ENCODE peak calls at places on chromosome 12, in ten cellular contexts. One of them, this sample, is unnamed.

GRCh38 chr12:5988659-5989116 is 43.6 kb upstream of the ANO2 start:
- DNase-seq in natural killer cell treated with Interleukin-12 subunit alpha and Interleukin-12 subunit beta and Interleukin-15 and Interleukin-18, amount 100 ng/mL, for 72 hours: no peak
- DNase-seq in body of pancreas: peak; percentile 77
- DNase-seq in HEK293T: peak; percentile 85
- DNase-seq in T-helper 2 cell treated with Interferon-gamma antibody and Interleukin-4, amounts not matched to agents 5 μg/mL and 100 μg/mL, for 36 hours: peak; percentile 52
- DNase-seq in smooth muscle cell of the brain vasculature: peak; percentile 41
- DNase-seq in CD8-positive, alpha-beta memory T cell: peak; percentile 72
- DNase-seq in heart right ventricle: peak; percentile 77
- DNase-seq in kidney glomerular epithelial cell: peak; percentile 48
- DNase-seq in cardiac muscle cell: peak; percentile 87
- DNase-seq in this sample: peak; percentile 73

GRCh38 chr12:87931764-87932163 is 97.4 kb downstream of the C12orf50 start:
- DNase-seq in natural killer cell treated with Interleukin-12 subunit alpha and Interleukin-12 subunit beta and Interleukin-15 and Interleukin-18, amount 100 ng/mL, for 72 hours: no peak
- DNase-seq in body of pancreas: no peak
- DNase-seq in HEK293T: no peak
- DNase-seq in T-helper 2 cell treated with Interferon-gamma antibody and Interleukin-4, amounts not matched to agents 5 μg/mL and 100 μg/mL, for 36 hours: no peak
- DNase-seq in smooth muscle cell of the brain vasculature: no peak
- DNase-seq in CD8-positive, alpha-beta memory T cell: no peak
- DNase-seq in heart right ventricle: no peak
- DNase-seq in kidney glomerular epithelial cell: no peak
- DNase-seq in cardiac muscle cell: no peak
- DNase-seq in this sample: no peak

GRCh38 chr12:124392991-124393790 is 98.3 kb downstream of the RFLNA start:
- DNase-seq in natural killer cell treated with Interleukin-12 subunit alpha and Interleukin-12 subunit beta and Interleukin-15 and Interleukin-18, amount 100 ng/mL, for 72 hours: no peak
- DNase-seq in body of pancreas: peak; percentile 88
- DNase-seq in HEK293T: no peak
- DNase-seq in T-helper 2 cell treated with Interferon-gamma antibody and Interleukin-4, amounts not matched to agents 5 μg/mL and 100 μg/mL, for 36 hours: no peak
- DNase-seq in smooth muscle cell of the brain vasculature: peak; percentile 64
- DNase-seq in CD8-positive, alpha-beta memory T cell: no peak
- DNase-seq in heart right ventricle: peak; percentile 96
- DNase-seq in kidney glomerular epithelial cell: peak; percentile 36
- DNase-seq in cardiac muscle cell: no peak
- DNase-seq in this sample: peak; percentile 80

GRCh38 chr12:96195845-96196451 is 1.8 kb downstream of the ELK3 start:
- DNase-seq in natural killer cell treated with Interleukin-12 subunit alpha and Interleukin-12 subunit beta and Interleukin-15 and Interleukin-18, amount 100 ng/mL, for 72 hours: no peak
- DNase-seq in body of pancreas: no peak
- DNase-seq in HEK293T: no peak
- DNase-seq in T-helper 2 cell treated with Interferon-gamma antibody and Interleukin-4, amounts not matched to agents 5 μg/mL and 100 μg/mL, for 36 hours: no peak
- DNase-seq in smooth muscle cell of the brain vasculature: no peak
- DNase-seq in CD8-positive, alpha-beta memory T cell: peak; percentile 50
- DNase-seq in heart right ventricle: peak; percentile 27
- DNase-seq in kidney glomerular epithelial cell: peak; percentile 59
- DNase-seq in cardiac muscle cell: peak; percentile 50
- DNase-seq in this sample: no peak

GRCh38 chr12:106445981-106446380 is 88.4 kb downstream of the POLR3B start:
- DNase-seq in natural killer cell treated with Interleukin-12 subunit alpha and Interleukin-12 subunit beta and Interleukin-15 and Interleukin-18, amount 100 ng/mL, for 72 hours: no peak
- DNase-seq in body of pancreas: no peak
- DNase-seq in HEK293T: no peak
- DNase-seq in T-helper 2 cell treated with Interferon-gamma antibody and Interleukin-4, amounts not matched to agents 5 μg/mL and 100 μg/mL, for 36 hours: no peak
- DNase-seq in smooth muscle cell of the brain vasculature: no peak
- DNase-seq in CD8-positive, alpha-beta memory T cell: no peak
- DNase-seq in heart right ventricle: no peak
- DNase-seq in kidney glomerular epithelial cell: no peak
- DNase-seq in cardiac muscle cell: no peak
- DNase-seq in this sample: no peak

GRCh38 chr12:132389526-132390286 is 60.3 kb upstream of the GALNT9 start:
- DNase-seq in natural killer cell treated with Interleukin-12 subunit alpha and Interleukin-12 subunit beta and Interleukin-15 and Interleukin-18, amount 100 ng/mL, for 72 hours: no peak
- DNase-seq in body of pancreas: no peak
- DNase-seq in HEK293T: no peak
- DNase-seq in T-helper 2 cell treated with Interferon-gamma antibody and Interleukin-4, amounts not matched to agents 5 μg/mL and 100 μg/mL, for 36 hours: no peak
- DNase-seq in smooth muscle cell of the brain vasculature: no peak
- DNase-seq in CD8-positive, alpha-beta memory T cell: no peak
- DNase-seq in heart right ventricle: no peak
- DNase-seq in kidney glomerular epithelial cell: no peak
- DNase-seq in cardiac muscle cell: no peak
- DNase-seq in this sample: no peak

GRCh38 chr12:51744235-51744634 is 104.3 kb downstream of the FIGNL2 start:
- DNase-seq in natural killer cell treated with Interleukin-12 subunit alpha and Interleukin-12 subunit beta and Interleukin-15 and Interleukin-18, amount 100 ng/mL, for 72 hours: no peak
- DNase-seq in body of pancreas: no peak
- DNase-seq in HEK293T: no peak
- DNase-seq in T-helper 2 cell treated with Interferon-gamma antibody and Interleukin-4, amounts not matched to agents 5 μg/mL and 100 μg/mL, for 36 hours: no peak
- DNase-seq in smooth muscle cell of the brain vasculature: no peak
- DNase-seq in CD8-positive, alpha-beta memory T cell: no peak
- DNase-seq in heart right ventricle: no peak
- DNase-seq in kidney glomerular epithelial cell: no peak
- DNase-seq in cardiac muscle cell: no peak
- DNase-seq in this sample: no peak

GRCh38 chr12:93741741-93742085 is 64.5 kb downstream of the CRADD start:
- DNase-seq in natural killer cell treated with Interleukin-12 subunit alpha and Interleukin-12 subunit beta and Interleukin-15 and Interleukin-18, amount 100 ng/mL, for 72 hours: no peak
- DNase-seq in body of pancreas: peak; percentile 18
- DNase-seq in HEK293T: no peak
- DNase-seq in T-helper 2 cell treated with Interferon-gamma antibody and Interleukin-4, amounts not matched to agents 5 μg/mL and 100 μg/mL, for 36 hours: no peak
- DNase-seq in smooth muscle cell of the brain vasculature: no peak
- DNase-seq in CD8-positive, alpha-beta memory T cell: no peak
- DNase-seq in heart right ventricle: no peak
- DNase-seq in kidney glomerular epithelial cell: peak; percentile 32
- DNase-seq in cardiac muscle cell: peak; percentile 32
- DNase-seq in this sample: peak; percentile 42

GRCh38 chr12:34626363-34627157 is 604.3 kb downstream of the ALG10 start:
- DNase-seq in natural killer cell treated with Interleukin-12 subunit alpha and Interleukin-12 subunit beta and Interleukin-15 and Interleukin-18, amount 100 ng/mL, for 72 hours: no peak
- DNase-seq in body of pancreas: no peak
- DNase-seq in HEK293T: no peak
- DNase-seq in T-helper 2 cell treated with Interferon-gamma antibody and Interleukin-4, amounts not matched to agents 5 μg/mL and 100 μg/mL, for 36 hours: no peak
- DNase-seq in smooth muscle cell of the brain vasculature: no peak
- DNase-seq in CD8-positive, alpha-beta memory T cell: no peak
- DNase-seq in heart right ventricle: no peak
- DNase-seq in kidney glomerular epithelial cell: no peak
- DNase-seq in cardiac muscle cell: no peak
- DNase-seq in this sample: no peak

GRCh38 chr12:118512669-118513068 is 136.3 kb downstream of the SUDS3 start:
- DNase-seq in natural killer cell treated with Interleukin-12 subunit alpha and Interleukin-12 subunit beta and Interleukin-15 and Interleukin-18, amount 100 ng/mL, for 72 hours: no peak
- DNase-seq in body of pancreas: no peak
- DNase-seq in HEK293T: no peak
- DNase-seq in T-helper 2 cell treated with Interferon-gamma antibody and Interleukin-4, amounts not matched to agents 5 μg/mL and 100 μg/mL, for 36 hours: no peak
- DNase-seq in smooth muscle cell of the brain vasculature: no peak
- DNase-seq in CD8-positive, alpha-beta memory T cell: no peak
- DNase-seq in heart right ventricle: no peak
- DNase-seq in kidney glomerular epithelial cell: no peak
- DNase-seq in cardiac muscle cell: no peak
- DNase-seq in this sample: no peak

GRCh38 chr12:1605129-1606020 is 11.0 kb upstream of the FBXL14 start:
- DNase-seq in natural killer cell treated with Interleukin-12 subunit alpha and Interleukin-12 subunit beta and Interleukin-15 and Interleukin-18, amount 100 ng/mL, for 72 hours: peak; percentile 68
- DNase-seq in body of pancreas: peak; percentile 88
- DNase-seq in HEK293T: peak; percentile 79
- DNase-seq in T-helper 2 cell treated with Interferon-gamma antibody and Interleukin-4, amounts not matched to agents 5 μg/mL and 100 μg/mL, for 36 hours: peak; percentile 44
- DNase-seq in smooth muscle cell of the brain vasculature: no peak
- DNase-seq in CD8-positive, alpha-beta memory T cell: peak; percentile 68
- DNase-seq in heart right ventricle: peak; percentile 53
- DNase-seq in kidney glomerular epithelial cell: peak; percentile 77
- DNase-seq in cardiac muscle cell: peak; percentile 88
- DNase-seq in this sample: peak; percentile 89

GRCh38 chr12:92961949-92962348 is 32.9 kb upstream of the EEA1 start:
- DNase-seq in natural killer cell treated with Interleukin-12 subunit alpha and Interleukin-12 subunit beta and Interleukin-15 and Interleukin-18, amount 100 ng/mL, for 72 hours: no peak
- DNase-seq in body of pancreas: no peak
- DNase-seq in HEK293T: no peak
- DNase-seq in T-helper 2 cell treated with Interferon-gamma antibody and Interleukin-4, amounts not matched to agents 5 μg/mL and 100 μg/mL, for 36 hours: no peak
- DNase-seq in smooth muscle cell of the brain vasculature: no peak
- DNase-seq in CD8-positive, alpha-beta memory T cell: no peak
- DNase-seq in heart right ventricle: no peak
- DNase-seq in kidney glomerular epithelial cell: no peak
- DNase-seq in cardiac muscle cell: no peak
- DNase-seq in this sample: no peak

GRCh38 chr12:27652174-27652763 is 44.0 kb upstream of the REP15 start:
- DNase-seq in natural killer cell treated with Interleukin-12 subunit alpha and Interleukin-12 subunit beta and Interleukin-15 and Interleukin-18, amount 100 ng/mL, for 72 hours: no peak
- DNase-seq in body of pancreas: peak; percentile 75
- DNase-seq in HEK293T: peak; percentile 66
- DNase-seq in T-helper 2 cell treated with Interferon-gamma antibody and Interleukin-4, amounts not matched to agents 5 μg/mL and 100 μg/mL, for 36 hours: no peak
- DNase-seq in smooth muscle cell of the brain vasculature: peak; percentile 77
- DNase-seq in CD8-positive, alpha-beta memory T cell: no peak
- DNase-seq in heart right ventricle: no peak
- DNase-seq in kidney glomerular epithelial cell: peak; percentile 59
- DNase-seq in cardiac muscle cell: peak; percentile 90
- DNase-seq in this sample: peak; percentile 78

This sample was measured in small intestine.